ENCODE peak calls at places on chromosomes 5 and 9, in ten cellular contexts. One of them, this sample, is unnamed. For H3K4me1, the result is how much of the 10 kb centered on the place peaks cover.

GRCh38 chr9:128190516-128191405 is 611 bp downstream of the CIZ1 start:
- DNase-seq in naive thymus-derived CD4-positive, alpha-beta T cell: no peak
- DNase-seq in CD8-positive, alpha-beta T cell: peak
- DNase-seq in heart right ventricle: peak
- DNase-seq in pancreas: no peak
- DNase-seq in right cardiac atrium: peak
- DNase-seq in uterus: peak
- DNase-seq in right atrium auricular region: no peak
- DNase-seq in body of pancreas: peak
- DNase-seq in fibroblast of lung: peak
- DNase-seq in this sample: no peak

GRCh38 chr9:78856781-78857180 is 559.9 kb downstream of the PSAT1 start:
- DNase-seq in naive thymus-derived CD4-positive, alpha-beta T cell: no peak
- DNase-seq in CD8-positive, alpha-beta T cell: no peak
- DNase-seq in heart right ventricle: no peak
- DNase-seq in pancreas: no peak
- DNase-seq in right cardiac atrium: no peak
- DNase-seq in uterus: no peak
- DNase-seq in right atrium auricular region: no peak
- DNase-seq in body of pancreas: no peak
- DNase-seq in fibroblast of lung: no peak
- DNase-seq in this sample: no peak

GRCh38 chr9:112631313-112631712 is 86.6 kb downstream of the INIP start:
- DNase-seq in naive thymus-derived CD4-positive, alpha-beta T cell: no peak
- DNase-seq in CD8-positive, alpha-beta T cell: no peak
- DNase-seq in heart right ventricle: no peak
- DNase-seq in pancreas: no peak
- DNase-seq in right cardiac atrium: peak
- DNase-seq in uterus: no peak
- DNase-seq in right atrium auricular region: no peak
- DNase-seq in body of pancreas: peak
- DNase-seq in fibroblast of lung: no peak
- DNase-seq in this sample: no peak

GRCh38 chr5:181039961-181040915 is at the start of gene BTNL9:
- DNase-seq in naive thymus-derived CD4-positive, alpha-beta T cell: no peak
- DNase-seq in CD8-positive, alpha-beta T cell: no peak
- DNase-seq in heart right ventricle: no peak
- DNase-seq in pancreas: no peak
- DNase-seq in right cardiac atrium: no peak
- DNase-seq in uterus: no peak
- DNase-seq in right atrium auricular region: no peak
- DNase-seq in body of pancreas: no peak
- DNase-seq in fibroblast of lung: no peak
- DNase-seq in this sample: no peak

GRCh38 chr9:97511762-97512429 is 10.4 kb downstream of the TMOD1 start:
- DNase-seq in naive thymus-derived CD4-positive, alpha-beta T cell: no peak
- DNase-seq in CD8-positive, alpha-beta T cell: no peak
- DNase-seq in heart right ventricle: no peak
- DNase-seq in pancreas: no peak
- DNase-seq in right cardiac atrium: no peak
- DNase-seq in uterus: no peak
- DNase-seq in right atrium auricular region: no peak
- DNase-seq in body of pancreas: no peak
- DNase-seq in fibroblast of lung: no peak
- DNase-seq in this sample: no peak

GRCh38 chr5:133445744-133446143 is 166.6 kb downstream of the FSTL4 start:
- DNase-seq in naive thymus-derived CD4-positive, alpha-beta T cell: no peak
- DNase-seq in CD8-positive, alpha-beta T cell: no peak
- DNase-seq in heart right ventricle: no peak
- DNase-seq in pancreas: no peak
- DNase-seq in right cardiac atrium: no peak
- DNase-seq in uterus: no peak
- DNase-seq in right atrium auricular region: no peak
- DNase-seq in body of pancreas: no peak
- DNase-seq in fibroblast of lung: no peak
- DNase-seq in this sample: no peak

GRCh38 chr5:116554764-116555163 is 19.9 kb downstream of the SEMA6A start:
- DNase-seq in naive thymus-derived CD4-positive, alpha-beta T cell: no peak
- DNase-seq in CD8-positive, alpha-beta T cell: no peak
- DNase-seq in heart right ventricle: no peak
- DNase-seq in pancreas: no peak
- DNase-seq in right cardiac atrium: no peak
- DNase-seq in uterus: no peak
- DNase-seq in right atrium auricular region: no peak
- DNase-seq in body of pancreas: no peak
- DNase-seq in fibroblast of lung: no peak
- DNase-seq in this sample: no peak

GRCh38 chr5:138439537-138440225 is 824 bp downstream of the REEP2 start:
- DNase-seq in naive thymus-derived CD4-positive, alpha-beta T cell: no peak
- DNase-seq in CD8-positive, alpha-beta T cell: no peak
- DNase-seq in heart right ventricle: no peak
- DNase-seq in pancreas: peak
- DNase-seq in right cardiac atrium: no peak
- DNase-seq in uterus: no peak
- DNase-seq in right atrium auricular region: no peak
- DNase-seq in body of pancreas: no peak
- DNase-seq in fibroblast of lung: no peak
- DNase-seq in this sample: no peak

GRCh38 chr5:155728857-155729683 is 597.9 kb upstream of the SGCD start:
- DNase-seq in naive thymus-derived CD4-positive, alpha-beta T cell: no peak
- DNase-seq in CD8-positive, alpha-beta T cell: peak
- DNase-seq in heart right ventricle: peak
- DNase-seq in pancreas: peak
- DNase-seq in right cardiac atrium: no peak
- DNase-seq in uterus: no peak
- DNase-seq in right atrium auricular region: no peak
- DNase-seq in body of pancreas: no peak
- DNase-seq in fibroblast of lung: peak
- DNase-seq in this sample: no peak

GRCh38 chr5:38124321-38124720 is 134.0 kb upstream of the EGFLAM start:
- DNase-seq in naive thymus-derived CD4-positive, alpha-beta T cell: no peak
- DNase-seq in CD8-positive, alpha-beta T cell: no peak
- DNase-seq in heart right ventricle: no peak
- DNase-seq in pancreas: no peak
- DNase-seq in right cardiac atrium: no peak
- DNase-seq in uterus: no peak
- DNase-seq in right atrium auricular region: no peak
- DNase-seq in body of pancreas: no peak
- DNase-seq in fibroblast of lung: no peak
- DNase-seq in this sample: no peak

GRCh38 chr9:35910613-35911488 is 1.6 kb downstream of the SPAAR start:
- DNase-seq in naive thymus-derived CD4-positive, alpha-beta T cell: peak
- DNase-seq in CD8-positive, alpha-beta T cell: peak
- DNase-seq in heart right ventricle: no peak
- DNase-seq in pancreas: no peak
- DNase-seq in right cardiac atrium: peak
- DNase-seq in uterus: no peak
- DNase-seq in right atrium auricular region: no peak
- DNase-seq in body of pancreas: peak
- DNase-seq in fibroblast of lung: peak
- DNase-seq in this sample: peak

GRCh38 chr9:35908484-35909125 is 685 bp upstream of the SPAAR start:
- DNase-seq in naive thymus-derived CD4-positive, alpha-beta T cell: no peak
- DNase-seq in CD8-positive, alpha-beta T cell: no peak
- DNase-seq in heart right ventricle: peak
- DNase-seq in pancreas: no peak
- DNase-seq in right cardiac atrium: peak
- DNase-seq in uterus: peak
- DNase-seq in right atrium auricular region: peak
- DNase-seq in body of pancreas: no peak
- DNase-seq in fibroblast of lung: no peak
- DNase-seq in this sample: peak

GRCh38 chr9:35909687-35910612 is 660 bp downstream of the SPAAR start:
- DNase-seq in naive thymus-derived CD4-positive, alpha-beta T cell: no peak
- DNase-seq in CD8-positive, alpha-beta T cell: no peak
- DNase-seq in heart right ventricle: no peak
- DNase-seq in pancreas: no peak
- DNase-seq in right cardiac atrium: peak
- DNase-seq in uterus: no peak
- DNase-seq in right atrium auricular region: peak
- DNase-seq in body of pancreas: no peak
- DNase-seq in fibroblast of lung: no peak
- DNase-seq in this sample: peak

GRCh38 chr9:35907732-35908483 is 1.4 kb upstream of the SPAAR start:
- DNase-seq in naive thymus-derived CD4-positive, alpha-beta T cell: no peak
- DNase-seq in CD8-positive, alpha-beta T cell: no peak
- DNase-seq in heart right ventricle: peak
- DNase-seq in pancreas: no peak
- DNase-seq in right cardiac atrium: peak
- DNase-seq in uterus: peak
- DNase-seq in right atrium auricular region: peak
- DNase-seq in body of pancreas: peak
- DNase-seq in fibroblast of lung: peak
- DNase-seq in this sample: peak

DNA sequence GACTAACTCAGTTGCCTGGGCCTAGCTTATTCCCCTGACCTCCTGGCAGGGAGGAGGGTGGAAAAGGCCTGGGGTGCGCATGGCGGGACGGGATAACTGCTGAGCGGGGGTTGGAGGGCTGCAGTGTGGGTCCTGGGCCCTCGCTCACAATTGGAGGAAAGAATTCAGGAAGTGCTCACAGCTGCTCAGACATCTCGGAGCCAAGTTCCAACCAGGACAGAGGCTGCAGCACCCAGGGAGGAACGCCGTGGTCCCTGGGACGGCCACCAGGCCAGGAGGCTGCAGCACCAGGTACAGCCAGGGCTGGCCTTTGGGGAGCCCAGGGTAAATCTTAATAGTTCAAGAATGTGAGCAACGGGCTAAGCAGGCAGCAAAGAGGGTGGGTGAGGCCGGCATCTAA is at the start of gene SPAAR:
- DNase-seq in naive thymus-derived CD4-positive, alpha-beta T cell: no peak
- DNase-seq in CD8-positive, alpha-beta T cell: no peak
- DNase-seq in heart right ventricle: peak
- DNase-seq in pancreas: no peak
- DNase-seq in right cardiac atrium: peak
- DNase-seq in uterus: no peak
- DNase-seq in right atrium auricular region: no peak
- DNase-seq in body of pancreas: no peak
- DNase-seq in fibroblast of lung: no peak
- DNase-seq in this sample: no peak
- H3K4me1 ChIP-seq in naive thymus-derived CD4-positive, alpha-beta T cell: half or more
- H3K4me1 ChIP-seq in CD8-positive, alpha-beta T cell: half or more
- H3K4me1 ChIP-seq in heart right ventricle: half or more
- H3K4me1 ChIP-seq in pancreas: under half
- H3K4me1 ChIP-seq in right cardiac atrium: under half
- H3K4me1 ChIP-seq in uterus: under half
- H3K4me1 ChIP-seq in right atrium auricular region: half or more
- H3K4me1 ChIP-seq in body of pancreas: half or more
- H3K4me1 ChIP-seq in fibroblast of lung: under half
- H3K4me1 ChIP-seq in this sample: under half

GRCh38 chr5:109413463-109413862 is 3.7 kb upstream of the PJA2 start:
- DNase-seq in naive thymus-derived CD4-positive, alpha-beta T cell: no peak
- DNase-seq in CD8-positive, alpha-beta T cell: no peak
- DNase-seq in heart right ventricle: peak
- DNase-seq in pancreas: peak
- DNase-seq in right cardiac atrium: peak
- DNase-seq in uterus: no peak
- DNase-seq in right atrium auricular region: no peak
- DNase-seq in body of pancreas: peak
- DNase-seq in fibroblast of lung: peak
- DNase-seq in this sample: no peak
- H3K27ac ChIP-seq in naive thymus-derived CD4-positive, alpha-beta T cell: no peak
- H3K27ac ChIP-seq in CD8-positive, alpha-beta T cell: no peak
- H3K27ac ChIP-seq in heart right ventricle: peak
- H3K27ac ChIP-seq in pancreas: peak
- H3K27ac ChIP-seq in right cardiac atrium: no peak
- H3K27ac ChIP-seq in uterus: no peak
- H3K27ac ChIP-seq in right atrium auricular region: peak
- H3K27ac ChIP-seq in body of pancreas: peak
- H3K27ac ChIP-seq in fibroblast of lung: peak
- H3K27ac ChIP-seq in this sample: no peak

GRCh38 chr5:148820778-148821395 is 5.5 kb upstream of the ADRB2 start:
- DNase-seq in naive thymus-derived CD4-positive, alpha-beta T cell: no peak
- DNase-seq in CD8-positive, alpha-beta T cell: no peak
- DNase-seq in heart right ventricle: no peak
- DNase-seq in pancreas: no peak
- DNase-seq in right cardiac atrium: no peak
- DNase-seq in uterus: no peak
- DNase-seq in right atrium auricular region: no peak
- DNase-seq in body of pancreas: peak
- DNase-seq in fibroblast of lung: peak
- DNase-seq in this sample: no peak
- H3K4me1 ChIP-seq in naive thymus-derived CD4-positive, alpha-beta T cell: under half
- H3K4me1 ChIP-seq in CD8-positive, alpha-beta T cell: under half
- H3K4me1 ChIP-seq in heart right ventricle: under half
- H3K4me1 ChIP-seq in pancreas: under half
- H3K4me1 ChIP-seq in right cardiac atrium: under half
- H3K4me1 ChIP-seq in uterus: under half
- H3K4me1 ChIP-seq in right atrium auricular region: under half
- H3K4me1 ChIP-seq in body of pancreas: under half
- H3K4me1 ChIP-seq in fibroblast of lung: under half
- H3K4me1 ChIP-seq in this sample: under half

GRCh38 chr5:140153905-140154304 is 21.1 kb upstream of the CYSTM1 start:
- DNase-seq in naive thymus-derived CD4-positive, alpha-beta T cell: no peak
- DNase-seq in CD8-positive, alpha-beta T cell: no peak
- DNase-seq in heart right ventricle: no peak
- DNase-seq in pancreas: no peak
- DNase-seq in right cardiac atrium: no peak
- DNase-seq in uterus: no peak
- DNase-seq in right atrium auricular region: no peak
- DNase-seq in body of pancreas: no peak
- DNase-seq in fibroblast of lung: no peak
- DNase-seq in this sample: no peak

GRCh38 chr5:140159014-140159927 is 15.7 kb upstream of the CYSTM1 start:
- DNase-seq in naive thymus-derived CD4-positive, alpha-beta T cell: no peak
- DNase-seq in CD8-positive, alpha-beta T cell: no peak
- DNase-seq in heart right ventricle: no peak
- DNase-seq in pancreas: no peak
- DNase-seq in right cardiac atrium: no peak
- DNase-seq in uterus: no peak
- DNase-seq in right atrium auricular region: no peak
- DNase-seq in body of pancreas: no peak
- DNase-seq in fibroblast of lung: no peak
- DNase-seq in this sample: no peak

GRCh38 chr5:140160432-140160831 is 14.6 kb upstream of the CYSTM1 start:
- DNase-seq in naive thymus-derived CD4-positive, alpha-beta T cell: no peak
- DNase-seq in CD8-positive, alpha-beta T cell: no peak
- DNase-seq in heart right ventricle: no peak
- DNase-seq in pancreas: no peak
- DNase-seq in right cardiac atrium: no peak
- DNase-seq in uterus: no peak
- DNase-seq in right atrium auricular region: no peak
- DNase-seq in body of pancreas: no peak
- DNase-seq in fibroblast of lung: no peak
- DNase-seq in this sample: no peak

GRCh38 chr5:140153255-140153654 is 21.7 kb upstream of the CYSTM1 start:
- DNase-seq in naive thymus-derived CD4-positive, alpha-beta T cell: no peak
- DNase-seq in CD8-positive, alpha-beta T cell: no peak
- DNase-seq in heart right ventricle: no peak
- DNase-seq in pancreas: no peak
- DNase-seq in right cardiac atrium: no peak
- DNase-seq in uterus: no peak
- DNase-seq in right atrium auricular region: no peak
- DNase-seq in body of pancreas: no peak
- DNase-seq in fibroblast of lung: no peak
- DNase-seq in this sample: no peak

GRCh38 chr5:140157032-140157781 is 17.8 kb upstream of the CYSTM1 start:
- DNase-seq in naive thymus-derived CD4-positive, alpha-beta T cell: peak
- DNase-seq in CD8-positive, alpha-beta T cell: peak
- DNase-seq in heart right ventricle: peak
- DNase-seq in pancreas: peak
- DNase-seq in right cardiac atrium: peak
- DNase-seq in uterus: peak
- DNase-seq in right atrium auricular region: peak
- DNase-seq in body of pancreas: peak
- DNase-seq in fibroblast of lung: peak
- DNase-seq in this sample: peak
- H3K27ac ChIP-seq in naive thymus-derived CD4-positive, alpha-beta T cell: no peak
- H3K27ac ChIP-seq in CD8-positive, alpha-beta T cell: no peak
- H3K27ac ChIP-seq in heart right ventricle: peak
- H3K27ac ChIP-seq in pancreas: peak
- H3K27ac ChIP-seq in right cardiac atrium: peak
- H3K27ac ChIP-seq in uterus: peak
- H3K27ac ChIP-seq in right atrium auricular region: peak
- H3K27ac ChIP-seq in body of pancreas: peak
- H3K27ac ChIP-seq in fibroblast of lung: peak
- H3K27ac ChIP-seq in this sample: no peak